ENCODE peak calls at places on chromosomes 3 and 15, in six cellular contexts. T is stromal cell of bone marrow; U is stomach; Y is NCI-H345; R is stimulated activated CD4-positive, alpha-beta T cell treated with anti-CD3 and anti-CD28 coated beads, Interleukin-12 subunit alpha, Interleukin-12 subunit beta, amount 100 ng/mL, for 4 hours; Z is aorta. X is an unnamed sample.

GRCh38 chr3:189758186-189758585 is 127.0 kb downstream of the TP63 start:
- DNase-seq in T (no peak), U (no peak), Y (no peak), R (no peak), Z (no peak), X (no peak)

GRCh38 chr3:63364909-63365308 is 86.8 kb downstream of the SYNPR start:
- DNase-seq in T (no peak), U (no peak), Y (no peak), R (no peak), Z (no peak), X (no peak)

GRCh38 chr15:41866872-41867579 is 26.8 kb downstream of the SPTBN5 start:
- DNase-seq in T (no peak), U (no peak), Y (no peak), R (no peak), Z (no peak), X (no peak)

GRCh38 chr15:80698636-80699035 is 3.5 kb downstream of the ABHD17C start:
- DNase-seq in T (no peak), U (no peak), Y (no peak), R (no peak), Z (no peak), X (no peak)

GRCh38 chr15:31327674-31328424 is 1.2 kb downstream of the KLF13 start:
- DNase-seq in T (no peak), U (peak; percentile 76), Y (peak; percentile 81), R (peak; percentile 67), Z (peak; percentile 81), X (peak; percentile 82)

GRCh38 chr15:52292780-52293392 is 2.7 kb downstream of the MYO5C start:
- DNase-seq in T (no peak), U (no peak), Y (no peak), R (no peak), Z (no peak), X (no peak)

GRCh38 chr15:69061414-69061842 is 46.9 kb downstream of the NOX5 start:
- DNase-seq in T (no peak), U (no peak), Y (no peak), R (no peak), Z (no peak), X (no peak)

GRCh38 chr3:170222647-170223541 is 670 bp downstream of the PRKCI start:
- DNase-seq in T (no peak), U (peak; percentile 34), Y (peak; percentile 35), R (peak; percentile 32), Z (peak; percentile 82), X (peak; percentile 37)

GRCh38 chr3:189349772-189350171 is 178.0 kb downstream of the TPRG1 start:
- DNase-seq in T (no peak), U (no peak), Y (no peak), R (no peak), Z (no peak), X (no peak)

GRCh38 chr3:42601898-42602581 is 1.6 kb downstream of the NKTR start:
- DNase-seq in T (no peak), U (no peak), Y (no peak), R (no peak), Z (no peak), X (no peak)

GRCh38 chr15:85154061-85154460 is 172.4 kb downstream of the PDE8A start:
- DNase-seq in T (no peak), U (no peak), Y (no peak), R (no peak), Z (no peak), X (no peak)

GRCh38 chr3:13866406-13866965 is 13.4 kb downstream of the WNT7A start:
- DNase-seq in T (no peak), U (no peak), Y (peak; percentile 5), R (peak; percentile 23), Z (peak; percentile 28), X (no peak)

GRCh38 chr15:73897441-73898261 is 24.3 kb downstream of the TBC1D21 start:
- DNase-seq in T (peak; percentile 87), U (peak; percentile 65), Y (no peak), R (peak; percentile 30), Z (peak; percentile 83), X (peak; percentile 27)

GRCh38 chr3:173396191-173397041 is 1.1 kb upstream of the NLGN1 start:
- DNase-seq in T (no peak), U (no peak), Y (peak; percentile 39), R (no peak), Z (no peak), X (no peak)

GRCh38 chr3:125967156-125967555 is 1.8 kb upstream of the ROPN1B start:
- DNase-seq in T (no peak), U (no peak), Y (peak; percentile 61), R (no peak), Z (no peak), X (no peak)

GRCh38 chr15:41396111-41396510 is 6.2 kb downstream of the NDUFAF1 start:
- DNase-seq in T (no peak), U (no peak), Y (no peak), R (no peak), Z (no peak), X (no peak)

GRCh38 chr15:59166601-59167265 is 39.9 kb upstream of the LDHAL6B start:
- DNase-seq in T (no peak), U (no peak), Y (peak; percentile 72), R (no peak), Z (no peak), X (no peak)

GRCh38 chr3:191440532-191440931 is 20.4 kb upstream of the PYDC2 start:
- DNase-seq in T (no peak), U (no peak), Y (no peak), R (no peak), Z (no peak), X (no peak)

GRCh38 chr15:58038426-58039106 is 26.9 kb downstream of the ALDH1A2 start:
- DNase-seq in T (peak; percentile 13), U (peak; percentile 52), Y (peak; percentile 80), R (no peak), Z (no peak), X (peak; percentile 52)